ENCODE peak calls at places on chromosome 13, in eight cellular contexts. B is transverse colon, R is WTC11, Z is foreskin fibroblast, O is left ventricle myocardium inferior, L is Peyer's patch, D is A549, N is cardiac fibroblast. U is an unnamed sample.

GRCh38 chr13:45833663-45834062 is 17.9 kb downstream of the SIAH3 start:
- DNase-seq in B (no peak), R (no peak), Z (peak), O (peak), L (no peak), D (no peak), N (peak), U (no peak)

GRCh38 chr13:113172419-113172926 is 14.0 kb downstream of the PROZ start:
- DNase-seq in B (no peak), R (no peak), Z (no peak), O (no peak), L (no peak), D (no peak), N (no peak), U (no peak)

GRCh38 chr13:81058916-81059290 is 718.0 kb upstream of the SPRY2 start:
- DNase-seq in B (no peak), R (no peak), Z (no peak), O (no peak), L (no peak), D (no peak), N (no peak), U (no peak)

GRCh38 chr13:97538193-97538592 is 104.2 kb downstream of the RAP2A start:
- DNase-seq in B (no peak), R (no peak), Z (no peak), O (no peak), L (no peak), D (no peak), N (peak), U (no peak)

GRCh38 chr13:107277911-107278310 is 710.0 kb upstream of the ARGLU1 start:
- DNase-seq in B (no peak), R (no peak), Z (no peak), O (no peak), L (no peak), D (no peak), N (no peak), U (no peak)

GRCh38 chr13:51222510-51223283 is 499 bp downstream of the FAM124A start:
- DNase-seq in B (no peak), R (peak), Z (no peak), O (no peak), L (no peak), D (peak), N (no peak), U (peak)

GRCh38 chr13:25111557-25111956 is 15.6 kb downstream of the PABPC3 start:
- DNase-seq in B (no peak), R (no peak), Z (no peak), O (no peak), L (no peak), D (no peak), N (no peak), U (no peak)

GRCh38 chr13:75550159-75550567 is 572 bp downstream of the UCHL3 start:
- DNase-seq in B (peak), R (no peak), Z (peak), O (no peak), L (no peak), D (peak), N (peak), U (no peak)

GRCh38 chr13:79409828-79410227 is 3.8 kb upstream of the RBM26 start:
- DNase-seq in B (no peak), R (no peak), Z (no peak), O (no peak), L (no peak), D (no peak), N (no peak), U (no peak)

GRCh38 chr13:34161829-34162544 is 344.0 kb downstream of the RFC3 start:
- DNase-seq in B (no peak), R (no peak), Z (peak), O (no peak), L (no peak), D (peak), N (peak), U (no peak)

GRCh38 chr13:87676254-87677042 is 5.3 kb downstream of the SLITRK5 start:
- DNase-seq in B (no peak), R (peak), Z (no peak), O (no peak), L (no peak), D (no peak), N (no peak), U (peak)

GRCh38 chr13:52162279-52163101 is 3.1 kb upstream of the NEK3 start:
- DNase-seq in B (no peak), R (no peak), Z (peak), O (no peak), L (no peak), D (no peak), N (peak), U (no peak)

GRCh38 chr13:98651716-98652115 is 74.8 kb upstream of the STK24 start:
- DNase-seq in B (no peak), R (no peak), Z (no peak), O (no peak), L (no peak), D (no peak), N (no peak), U (no peak)

GRCh38 chr13:102317593-102317992 is 84.3 kb downstream of the FGF14 start:
- DNase-seq in B (peak), R (no peak), Z (peak), O (peak), L (peak), D (no peak), N (peak), U (no peak)

GRCh38 chr13:39530996-39531395 is 72.0 kb downstream of the LHFPL6 start:
- DNase-seq in B (no peak), R (no peak), Z (peak), O (no peak), L (no peak), D (no peak), N (peak), U (no peak)

GRCh38 chr13:45003417-45003816 is 14.1 kb downstream of the GPALPP1 start:
- DNase-seq in B (no peak), R (no peak), Z (no peak), O (no peak), L (no peak), D (no peak), N (no peak), U (no peak)

GRCh38 chr13:31310781-31311180 is 111.0 kb downstream of the B3GLCT start:
- DNase-seq in B (no peak), R (no peak), Z (peak), O (peak), L (peak), D (no peak), N (no peak), U (no peak)

GRCh38 chr13:52845766-52846566 is 2.5 kb downstream of the PCDH8 start:
- DNase-seq in B (peak), R (peak), Z (peak), O (peak), L (no peak), D (no peak), N (peak), U (peak)

GRCh38 chr13:76300688-76301087 is 585.5 kb downstream of the KCTD12 start:
- DNase-seq in B (no peak), R (no peak), Z (no peak), O (no peak), L (no peak), D (no peak), N (no peak), U (no peak)

GRCh38 chr13:91313103-91313502 is 34.4 kb upstream of the MIR17HG start:
- DNase-seq in B (no peak), R (no peak), Z (no peak), O (no peak), L (no peak), D (peak), N (peak), U (peak)

GRCh38 chr13:76711515-76712182 is 174.6 kb downstream of the KCTD12 start:
- DNase-seq in B (peak), R (no peak), Z (peak), O (no peak), L (no peak), D (no peak), N (peak), U (no peak)

GRCh38 chr13:50124536-50125305 is 109.5 kb downstream of the KCNRG start:
- DNase-seq in B (peak), R (peak), Z (peak), O (peak), L (peak), D (peak), N (peak), U (peak)

GRCh38 chr13:63501702-63502101 is 2086.1 kb upstream of the PCDH20 start:
- DNase-seq in B (no peak), R (no peak), Z (no peak), O (no peak), L (no peak), D (no peak), N (peak), U (no peak)

GRCh38 chr13:76816394-76816793 is 69.8 kb downstream of the KCTD12 start:
- DNase-seq in B (no peak), R (no peak), Z (no peak), O (no peak), L (no peak), D (no peak), N (no peak), U (no peak)

GRCh38 chr13:24212254-24212653 is 51.7 kb downstream of the SPATA13 start:
- DNase-seq in B (no peak), R (no peak), Z (no peak), O (no peak), L (no peak), D (no peak), N (no peak), U (no peak)

GRCh38 chr13:109043561-109044075 is 414.2 kb downstream of the MYO16 start:
- DNase-seq in B (no peak), R (no peak), Z (no peak), O (no peak), L (no peak), D (no peak), N (no peak), U (no peak)

GRCh38 chr13:111034811-111035210 is 80.3 kb upstream of the ARHGEF7 start:
- DNase-seq in B (no peak), R (no peak), Z (peak), O (no peak), L (no peak), D (no peak), N (no peak), U (no peak)

GRCh38 chr13:32019612-32020233 is 11.9 kb upstream of the FRY start:
- DNase-seq in B (peak), R (peak), Z (peak), O (no peak), L (peak), D (peak), N (peak), U (peak)

GRCh38 chr13:50892162-50892944 is 17.2 kb upstream of the RNASEH2B start:
- DNase-seq in B (peak), R (no peak), Z (no peak), O (no peak), L (peak), D (no peak), N (no peak), U (no peak)

GRCh38 chr13:78241278-78241919 is 322.8 kb upstream of the EDNRB start:
- DNase-seq in B (peak), R (peak), Z (no peak), O (peak), L (no peak), D (peak), N (peak), U (peak)

GRCh38 chr13:74134777-74135305 is 637 bp upstream of the KLF12 start:
- DNase-seq in B (peak), R (peak), Z (no peak), O (peak), L (peak), D (peak), N (peak), U (peak)

GRCh38 chr13:44474122-44474910 is 100.7 kb downstream of the SERP2 start:
- DNase-seq in B (no peak), R (no peak), Z (no peak), O (no peak), L (no peak), D (peak), N (peak), U (no peak)

DNA sequence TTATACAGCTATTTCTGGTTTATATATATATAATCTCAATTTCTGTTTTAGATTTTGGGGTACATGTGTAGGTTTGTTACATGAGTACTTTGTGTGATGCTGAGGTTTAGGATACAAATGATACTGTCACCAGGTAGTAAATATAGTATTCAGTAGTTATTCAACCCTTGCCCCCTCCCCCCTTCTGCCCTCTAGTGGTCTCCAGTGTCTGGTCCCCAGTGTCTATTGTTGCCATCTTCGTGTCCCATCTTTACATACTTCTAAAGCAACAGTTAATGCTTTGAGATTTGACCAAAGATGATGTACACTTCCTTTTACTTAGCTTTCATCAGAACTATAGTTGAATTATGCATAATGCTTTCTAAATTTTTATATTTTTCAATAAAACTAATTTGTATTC is 1623.4 kb upstream of the PRR20A start:
- DNase-seq in B (no peak), R (peak), Z (no peak), O (no peak), L (no peak), D (no peak), N (no peak), U (no peak)
- TF ChIP-seq CTCF in B (no peak), R (peak), Z (no peak), O (no peak), L (no peak), D (no peak), N (no peak), U (no peak)

GRCh38 chr13:37608750-37609339 is 10.3 kb upstream of the POSTN start:
- DNase-seq in B (no peak), R (no peak), Z (no peak), O (no peak), L (no peak), D (no peak), N (no peak), U (no peak)
- TF ChIP-seq CTCF in B (no peak), R (no peak), Z (peak), O (peak), L (no peak), D (peak), N (peak), U (no peak)

DNA sequence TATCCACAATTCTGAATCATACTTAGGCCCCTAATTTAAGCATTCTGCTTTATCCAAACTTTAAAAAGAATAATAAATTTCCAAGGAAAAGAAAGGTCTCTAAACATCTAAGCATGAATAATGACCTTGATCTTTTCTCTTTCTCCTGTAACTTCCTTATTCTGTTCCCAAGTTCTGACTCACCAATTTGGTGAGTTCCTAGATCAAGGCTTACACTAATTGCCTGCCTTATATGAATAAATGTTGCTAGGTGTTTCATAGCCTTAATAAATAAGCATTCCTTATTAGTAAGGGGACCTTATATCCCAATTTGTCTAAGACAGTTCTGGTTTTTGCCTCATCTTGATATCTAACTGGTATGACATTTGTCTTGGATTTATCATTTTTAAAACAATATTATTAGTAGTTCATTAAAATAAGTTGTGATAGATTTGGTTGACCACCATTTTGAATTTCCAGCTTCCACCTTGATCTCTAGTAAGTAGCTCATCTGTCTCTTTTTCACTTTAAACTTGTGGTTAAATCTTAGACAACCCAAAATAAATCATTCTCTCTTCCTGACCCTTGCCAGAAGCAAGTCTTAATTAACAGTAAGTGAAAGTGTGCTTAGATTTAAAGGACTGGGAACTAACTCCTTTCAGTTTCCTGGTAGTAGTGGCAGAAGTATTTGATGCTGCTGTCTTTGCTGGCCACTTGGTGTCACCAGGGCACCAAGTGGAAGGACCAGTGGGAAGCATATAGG is 121.2 kb upstream of the MLNR start:
- DNase-seq in B (no peak), R (no peak), Z (no peak), O (no peak), L (no peak), D (no peak), N (peak), U (no peak)
- TF ChIP-seq CTCF in B (peak), R (no peak), Z (peak), O (peak), L (peak), D (peak), N (peak), U (no peak)

GRCh38 chr13:84917252-84917878 is 881.9 kb downstream of the SLITRK6 start:
- DNase-seq in B (no peak), R (no peak), Z (no peak), O (no peak), L (no peak), D (no peak), N (peak), U (no peak)
- TF ChIP-seq CTCF in B (peak), R (no peak), Z (no peak), O (peak), L (peak), D (peak), N (no peak), U (no peak)

GRCh38 chr13:19737844-19738557 is 44.7 kb downstream of the PSPC1 start:
- DNase-seq in B (no peak), R (no peak), Z (no peak), O (no peak), L (no peak), D (no peak), N (no peak), U (no peak)
- TF ChIP-seq CTCF in B (no peak), R (no peak), Z (no peak), O (no peak), L (no peak), D (no peak), N (no peak), U (no peak)

GRCh38 chr13:99702687-99703319 is 201.5 kb downstream of the TM9SF2 start:
- DNase-seq in B (no peak), R (peak), Z (no peak), O (no peak), L (no peak), D (no peak), N (no peak), U (no peak)
- TF ChIP-seq CTCF in B (no peak), R (no peak), Z (no peak), O (no peak), L (no peak), D (no peak), N (no peak), U (no peak)